ENCODE peak calls at places on chromosomes 5 and 9, in six cellular contexts. One of them, this sample, is unnamed.

GRCh38 chr5:31464081-31464480 is 67.8 kb downstream of the DROSHA start:
- DNase-seq in HCT116: no peak
- DNase-seq in transverse colon: no peak
- DNase-seq in body of pancreas: no peak
- DNase-seq in adrenal gland: no peak
- DNase-seq in heart left ventricle: no peak
- DNase-seq in this sample: no peak

GRCh38 chr9:130042406-130042930 is 521 bp downstream of the FNBP1 start:
- DNase-seq in adrenal gland: peak; percentile 31
- DNase-seq in transverse colon: peak; percentile 33
- DNase-seq in HCT116: no peak
- DNase-seq in body of pancreas: peak; percentile 36
- DNase-seq in heart left ventricle: peak; percentile 78
- DNase-seq in this sample: no peak

GRCh38 chr5:177982072-177982727 is 13.8 kb downstream of the PROP1 start:
- DNase-seq in heart left ventricle: no peak
- DNase-seq in body of pancreas: peak; percentile 74
- DNase-seq in HCT116: peak; percentile 19
- DNase-seq in transverse colon: no peak
- DNase-seq in adrenal gland: no peak
- DNase-seq in this sample: no peak

GRCh38 chr9:104911029-104911607 is 16.8 kb downstream of the ABCA1 start:
- DNase-seq in transverse colon: no peak
- DNase-seq in body of pancreas: no peak
- DNase-seq in HCT116: no peak
- DNase-seq in adrenal gland: no peak
- DNase-seq in heart left ventricle: no peak
- DNase-seq in this sample: no peak

GRCh38 chr5:59491944-59492343 is 401.6 kb downstream of the PDE4D start:
- DNase-seq in body of pancreas: no peak
- DNase-seq in heart left ventricle: no peak
- DNase-seq in HCT116: no peak
- DNase-seq in transverse colon: no peak
- DNase-seq in adrenal gland: no peak
- DNase-seq in this sample: no peak

GRCh38 chr5:57041570-57041969 is 89.6 kb upstream of the MIER3 start:
- DNase-seq in body of pancreas: no peak
- DNase-seq in heart left ventricle: no peak
- DNase-seq in adrenal gland: no peak
- DNase-seq in HCT116: no peak
- DNase-seq in transverse colon: no peak
- DNase-seq in this sample: no peak

GRCh38 chr5:73256012-73256411 is 83.0 kb downstream of the TMEM174 start:
- DNase-seq in transverse colon: no peak
- DNase-seq in HCT116: no peak
- DNase-seq in adrenal gland: no peak
- DNase-seq in heart left ventricle: no peak
- DNase-seq in body of pancreas: no peak
- DNase-seq in this sample: no peak

GRCh38 chr5:59317023-59317771 is 576.3 kb downstream of the PDE4D start:
- DNase-seq in body of pancreas: no peak
- DNase-seq in HCT116: no peak
- DNase-seq in heart left ventricle: no peak
- DNase-seq in transverse colon: peak; percentile 36
- DNase-seq in adrenal gland: no peak
- DNase-seq in this sample: peak; percentile 35

GRCh38 chr9:36597412-36598178 is 24.9 kb downstream of the MELK start:
- DNase-seq in body of pancreas: no peak
- DNase-seq in adrenal gland: peak; percentile 42
- DNase-seq in heart left ventricle: no peak
- DNase-seq in transverse colon: no peak
- DNase-seq in HCT116: peak; percentile 32
- DNase-seq in this sample: no peak

GRCh38 chr9:137244486-137245449 is 3.7 kb downstream of the TUBB4B start:
- DNase-seq in HCT116: no peak
- DNase-seq in transverse colon: no peak
- DNase-seq in adrenal gland: no peak
- DNase-seq in heart left ventricle: no peak
- DNase-seq in body of pancreas: peak; percentile 36
- DNase-seq in this sample: no peak

DNA sequence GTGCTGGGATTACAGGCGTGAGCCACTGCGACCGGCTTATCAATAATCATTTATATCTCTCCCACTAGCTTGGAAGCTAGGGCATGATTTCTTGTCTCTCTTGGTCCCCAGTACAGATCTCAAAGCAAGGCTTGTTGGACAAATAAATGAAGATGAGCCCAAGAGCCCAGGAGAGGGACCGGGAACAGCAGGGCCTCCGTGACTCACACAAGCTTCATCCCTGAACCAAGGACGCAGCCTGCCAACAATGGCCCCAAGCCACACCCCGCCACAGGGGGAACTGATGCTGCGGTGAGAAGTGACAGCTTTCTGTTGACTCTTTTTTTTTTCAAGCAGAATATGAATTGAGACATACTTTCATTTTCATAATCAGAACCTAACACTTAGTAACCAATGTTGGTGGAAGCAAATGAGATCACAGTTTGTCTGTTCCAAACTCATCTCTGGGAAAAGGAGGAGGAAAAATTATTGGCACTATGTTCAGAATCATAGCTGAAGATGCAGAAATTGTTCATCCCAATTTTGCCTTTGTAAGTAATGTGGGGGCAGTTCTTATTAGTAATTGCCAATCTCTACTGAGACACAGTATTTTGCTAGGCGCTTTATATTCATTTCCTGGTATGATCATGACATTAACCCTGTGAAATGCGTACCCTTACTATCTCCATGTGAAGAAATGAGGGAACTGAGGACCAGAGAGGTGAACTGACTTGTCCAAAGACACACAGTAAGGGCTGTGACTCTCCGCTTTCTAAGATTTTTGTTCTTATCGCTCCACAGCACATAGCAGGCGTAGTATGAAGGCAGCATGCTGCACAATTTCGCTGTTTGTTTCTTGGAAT is 6.6 kb upstream of the DUSP1 start:
- DNase-seq in heart left ventricle: peak; percentile 92
- DNase-seq in HCT116: peak; percentile 76
- DNase-seq in transverse colon: peak; percentile 95
- DNase-seq in body of pancreas: peak; percentile 76
- DNase-seq in adrenal gland: peak; percentile 97
- DNase-seq in this sample: peak; percentile 88
- TF ChIP-seq POLR2A in heart left ventricle: no peak
- TF ChIP-seq POLR2A in HCT116: no peak
- TF ChIP-seq POLR2A in transverse colon: peak; percentile 46
- TF ChIP-seq POLR2A in body of pancreas: peak; percentile 33
- TF ChIP-seq POLR2A in adrenal gland: no peak
- TF ChIP-seq POLR2A in this sample: peak; percentile 61

DNA sequence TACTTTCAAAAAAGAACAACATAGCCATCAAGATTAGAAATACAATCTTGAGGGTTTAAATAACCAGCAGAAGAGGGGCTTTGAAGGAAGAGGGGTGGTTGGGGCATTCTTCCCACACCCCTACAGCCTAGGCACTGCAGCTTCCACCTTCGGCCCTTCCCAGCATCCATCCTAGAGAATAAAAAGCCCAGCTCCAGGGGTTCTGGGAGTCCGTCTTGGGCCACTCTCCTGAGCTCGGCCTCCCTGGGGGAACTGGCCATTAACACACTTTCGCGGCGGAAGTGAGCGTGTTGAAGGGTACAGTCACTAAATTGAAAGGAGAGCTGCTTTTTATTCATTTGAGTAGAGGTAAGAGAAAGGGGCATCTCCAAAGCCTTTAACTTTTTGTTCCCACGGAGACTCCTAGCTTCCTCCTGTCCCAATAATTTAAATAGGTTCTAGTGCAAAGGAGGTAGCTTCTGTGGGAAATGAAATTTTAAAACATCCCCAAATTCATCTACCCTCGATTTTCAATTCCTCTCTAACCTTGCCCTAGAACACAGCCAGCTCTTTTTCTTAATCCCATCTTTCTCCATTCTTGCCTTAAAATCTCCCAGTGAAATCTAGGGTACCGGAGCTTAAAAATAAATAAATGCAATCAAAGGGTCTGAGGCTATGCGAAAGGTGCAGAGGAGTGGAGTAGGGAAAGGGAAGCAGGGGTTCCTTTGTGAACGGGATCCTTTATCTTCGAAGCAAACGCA is 31.1 kb upstream of the NFIB start:
- DNase-seq in HCT116: no peak
- DNase-seq in transverse colon: no peak
- DNase-seq in body of pancreas: no peak
- DNase-seq in adrenal gland: no peak
- DNase-seq in heart left ventricle: no peak
- DNase-seq in this sample: no peak
- H3K4me1 ChIP-seq in HCT116: no peaks in the 10 kb centered on the region
- H3K4me1 ChIP-seq in transverse colon: peaks cover 18% of the 10 kb centered on the region
- H3K4me1 ChIP-seq in body of pancreas: peaks cover 47% of the 10 kb centered on the region
- H3K4me1 ChIP-seq in adrenal gland: peaks cover 19% of the 10 kb centered on the region
- H3K4me1 ChIP-seq in heart left ventricle: peaks cover 54% of the 10 kb centered on the region
- H3K4me1 ChIP-seq in this sample: peaks cover 29% of the 10 kb centered on the region

DNA sequence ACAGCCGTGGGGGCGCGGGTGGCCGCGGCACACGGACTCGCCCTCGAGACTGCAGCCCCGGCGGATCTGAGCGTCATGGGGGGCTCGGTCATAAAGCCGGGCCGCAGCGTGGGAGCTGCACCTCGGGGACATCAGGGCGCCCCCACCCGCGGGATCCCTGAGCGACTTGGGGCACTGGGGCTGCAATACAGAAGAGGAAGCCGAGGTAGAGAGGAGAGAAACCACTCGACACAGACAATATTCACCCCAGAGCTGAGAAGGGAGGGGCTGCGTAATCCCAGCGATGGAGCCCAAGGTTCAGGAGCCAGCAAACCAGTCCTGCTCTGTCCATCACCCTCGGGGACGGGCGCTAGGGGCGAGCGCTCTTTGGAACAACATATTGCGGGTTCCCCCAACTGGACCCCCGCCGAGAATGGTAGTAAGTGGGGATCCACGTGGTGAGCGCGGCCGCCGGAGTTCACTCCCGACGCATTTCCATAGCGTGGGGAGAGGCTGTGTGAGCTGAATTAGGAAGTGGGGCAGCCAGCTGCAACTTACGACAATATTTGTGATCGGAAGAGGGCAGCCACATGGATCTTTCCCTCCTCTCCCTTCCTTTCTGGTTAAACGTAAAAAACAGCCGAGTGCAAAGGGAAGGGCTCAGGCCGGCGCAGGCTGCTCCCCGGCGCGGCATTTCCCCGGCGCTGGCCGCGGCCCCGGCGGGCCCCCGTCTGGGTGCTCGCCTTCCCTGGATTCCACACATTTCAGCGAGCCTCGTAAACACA is 9.9 kb downstream of the PTCH1 start:
- DNase-seq in HCT116: no peak
- DNase-seq in body of pancreas: peak; percentile 71
- DNase-seq in adrenal gland: peak; percentile 53
- DNase-seq in heart left ventricle: peak; percentile 71
- DNase-seq in transverse colon: peak; percentile 62
- DNase-seq in this sample: peak; percentile 22
- TF ChIP-seq POLR2A in HCT116: no peak
- TF ChIP-seq POLR2A in body of pancreas: peak; percentile 62
- TF ChIP-seq POLR2A in adrenal gland: peak; percentile 46
- TF ChIP-seq POLR2A in heart left ventricle: no peak
- TF ChIP-seq POLR2A in transverse colon: peak; percentile 48
- TF ChIP-seq POLR2A in this sample: peak; percentile 70

GRCh38 chr5:113221294-113222176 is 213.3 kb downstream of the TSSK1B start:
- DNase-seq in transverse colon: no peak
- DNase-seq in heart left ventricle: no peak
- DNase-seq in adrenal gland: no peak
- DNase-seq in HCT116: no peak
- DNase-seq in body of pancreas: no peak
- DNase-seq in this sample: no peak
- H3K4me1 ChIP-seq in transverse colon: no peaks in the 10 kb centered on the region
- H3K4me1 ChIP-seq in heart left ventricle: peaks cover 62% of the 10 kb centered on the region
- H3K4me1 ChIP-seq in adrenal gland: no peaks in the 10 kb centered on the region
- H3K4me1 ChIP-seq in HCT116: peaks cover 16% of the 10 kb centered on the region
- H3K4me1 ChIP-seq in body of pancreas: no peaks in the 10 kb centered on the region
- H3K4me1 ChIP-seq in this sample: peaks cover 14% of the 10 kb centered on the region

GRCh38 chr9:27572036-27572435 is 1.2 kb downstream of the C9orf72 start:
- DNase-seq in heart left ventricle: no peak
- DNase-seq in transverse colon: no peak
- DNase-seq in HCT116: no peak
- DNase-seq in body of pancreas: peak; percentile 16
- DNase-seq in adrenal gland: no peak
- DNase-seq in this sample: no peak

GRCh38 chr9:27572918-27573698 is at the start of gene C9orf72:
- DNase-seq in transverse colon: peak; percentile 87
- DNase-seq in HCT116: no peak
- DNase-seq in body of pancreas: peak; percentile 84
- DNase-seq in heart left ventricle: peak; percentile 90
- DNase-seq in adrenal gland: peak; percentile 77
- DNase-seq in this sample: peak; percentile 58

GRCh38 chr9:27569406-27569805 is 3.9 kb downstream of the C9orf72 start:
- DNase-seq in heart left ventricle: no peak
- DNase-seq in adrenal gland: no peak
- DNase-seq in HCT116: no peak
- DNase-seq in transverse colon: no peak
- DNase-seq in body of pancreas: no peak
- DNase-seq in this sample: no peak

GRCh38 chr9:27572566-27572917 is 739 bp downstream of the C9orf72 start:
- DNase-seq in HCT116: no peak
- DNase-seq in adrenal gland: peak; percentile 75
- DNase-seq in body of pancreas: peak; percentile 45
- DNase-seq in transverse colon: peak; percentile 64
- DNase-seq in heart left ventricle: no peak
- DNase-seq in this sample: peak; percentile 58

GRCh38 chr9:27573699-27574265 is 501 bp upstream of the C9orf72 start:
- DNase-seq in HCT116: peak; percentile 100
- DNase-seq in adrenal gland: peak; percentile 99
- DNase-seq in heart left ventricle: peak; percentile 91
- DNase-seq in body of pancreas: peak; percentile 99
- DNase-seq in transverse colon: peak; percentile 98
- DNase-seq in this sample: peak; percentile 98
- TF ChIP-seq POLR2A in HCT116: peak; percentile 74
- TF ChIP-seq POLR2A in adrenal gland: peak; percentile 90
- TF ChIP-seq POLR2A in heart left ventricle: no peak
- TF ChIP-seq POLR2A in body of pancreas: peak; percentile 86
- TF ChIP-seq POLR2A in transverse colon: peak; percentile 87
- TF ChIP-seq POLR2A in this sample: peak; percentile 84

GRCh38 chr5:1413611-1414241 is 31.5 kb downstream of the SLC6A3 start:
- DNase-seq in transverse colon: no peak
- DNase-seq in adrenal gland: no peak
- DNase-seq in heart left ventricle: peak; percentile 34
- DNase-seq in HCT116: no peak
- DNase-seq in body of pancreas: no peak
- DNase-seq in this sample: no peak

GRCh38 chr5:1415626-1416360 is 29.4 kb downstream of the SLC6A3 start:
- DNase-seq in adrenal gland: no peak
- DNase-seq in body of pancreas: no peak
- DNase-seq in heart left ventricle: peak; percentile 45
- DNase-seq in transverse colon: no peak
- DNase-seq in HCT116: no peak
- DNase-seq in this sample: no peak

GRCh38 chr5:1414311-1415058 is 30.8 kb downstream of the SLC6A3 start:
- DNase-seq in transverse colon: no peak
- DNase-seq in adrenal gland: no peak
- DNase-seq in body of pancreas: no peak
- DNase-seq in heart left ventricle: peak; percentile 42
- DNase-seq in HCT116: no peak
- DNase-seq in this sample: no peak

GRCh38 chr5:1413211-1413610 is 32.0 kb downstream of the SLC6A3 start:
- DNase-seq in body of pancreas: no peak
- DNase-seq in transverse colon: no peak
- DNase-seq in adrenal gland: no peak
- DNase-seq in HCT116: no peak
- DNase-seq in heart left ventricle: peak; percentile 35
- DNase-seq in this sample: no peak

GRCh38 chr5:1415059-1415425 is 30.2 kb downstream of the SLC6A3 start:
- DNase-seq in body of pancreas: no peak
- DNase-seq in adrenal gland: no peak
- DNase-seq in heart left ventricle: peak; percentile 37
- DNase-seq in HCT116: no peak
- DNase-seq in transverse colon: no peak
- DNase-seq in this sample: no peak
- H3K4me1 ChIP-seq in body of pancreas: no peaks in the 10 kb centered on the region
- H3K4me1 ChIP-seq in adrenal gland: no peaks in the 10 kb centered on the region
- H3K4me1 ChIP-seq in heart left ventricle: no peaks in the 10 kb centered on the region
- H3K4me1 ChIP-seq in HCT116: no peaks in the 10 kb centered on the region
- H3K4me1 ChIP-seq in transverse colon: no peaks in the 10 kb centered on the region
- H3K4me1 ChIP-seq in this sample: no peaks in the 10 kb centered on the region

This sample was measured in gastrocnemius medialis.